ENCODE peak calls at places on chromosomes 13 and 19, in seven cellular contexts. E, W, Y, O, A, L and H are unnamed samples.

GRCh38 chr13:30892966-30893365 is 13.1 kb upstream of the MEDAG start:
- DNase-seq in L (peak; percentile 74), A (peak; percentile 77), Y (peak; percentile 74), O (no peak), E (no peak), W (no peak), H (peak; percentile 24)

GRCh38 chr13:36258831-36259230 is 38.8 kb downstream of the CCDC169 start:
- DNase-seq in E (no peak), A (no peak), O (no peak), L (no peak), Y (no peak), W (no peak), H (no peak)

GRCh38 chr19:5627395-5627904 is 4.6 kb downstream of the SAFB start:
- DNase-seq in L (peak; percentile 19), O (no peak), Y (peak; percentile 47), W (peak; percentile 43), A (no peak), E (no peak), H (peak; percentile 34)

GRCh38 chr13:37944476-37945442 is 75.2 kb upstream of the TRPC4 start:
- DNase-seq in L (peak; percentile 4), O (no peak), E (no peak), W (no peak), Y (peak; percentile 28), A (no peak), H (no peak)

GRCh38 chr13:32409561-32410440 is 18.1 kb downstream of the N4BP2L1 start:
- DNase-seq in E (no peak), L (peak; percentile 60), Y (peak; percentile 87), O (no peak), W (no peak), A (no peak), H (peak; percentile 70)

GRCh38 chr13:64471916-64472315 is 2758.2 kb downstream of the PCDH9 start:
- DNase-seq in O (no peak), A (peak; percentile 8), L (no peak), E (no peak), Y (peak; percentile 75), W (no peak), H (peak; percentile 11)

GRCh38 chr19:7917292-7918061 is 2.7 kb upstream of the SNAPC2 start:
- DNase-seq in Y (peak; percentile 56), E (no peak), A (no peak), W (peak; percentile 51), O (peak; percentile 49), L (peak; percentile 86), H (peak; percentile 80)

GRCh38 chr13:54402495-54402894 is 1373.9 kb downstream of the OLFM4 start:
- DNase-seq in L (no peak), W (no peak), O (no peak), E (no peak), A (no peak), Y (no peak), H (no peak)

GRCh38 chr13:98142427-98143156 is at the start of gene FARP1:
- DNase-seq in W (peak; percentile 42), A (peak; percentile 27), Y (peak; percentile 44), E (no peak), L (peak; percentile 94), O (peak; percentile 3), H (peak; percentile 87)

GRCh38 chr19:5149508-5149907 is 180.6 kb downstream of the KDM4B start:
- DNase-seq in W (no peak), E (no peak), Y (no peak), O (no peak), A (no peak), L (no peak), H (no peak)

GRCh38 chr19:28313633-28314032 is 899.3 kb downstream of the UQCRFS1 start:
- DNase-seq in L (no peak), E (no peak), A (no peak), W (no peak), Y (peak; percentile 77), O (no peak), H (no peak)

GRCh38 chr13:93505104-93505952 is 278.7 kb downstream of the GPC6 start:
- DNase-seq in A (no peak), L (no peak), W (no peak), Y (peak; percentile 3), E (no peak), O (no peak), H (peak; percentile 28)

GRCh38 chr13:66069570-66069969 is 1160.6 kb downstream of the PCDH9 start:
- DNase-seq in E (no peak), O (no peak), Y (peak; percentile 16), W (no peak), A (no peak), L (no peak), H (no peak)

GRCh38 chr13:44107357-44108121 is 227.8 kb downstream of the LACC1 start:
- DNase-seq in L (no peak), Y (no peak), O (no peak), E (no peak), W (no peak), A (no peak), H (no peak)

GRCh38 chr13:28531956-28532225 is 37.0 kb upstream of the FLT1 start:
- DNase-seq in A (no peak), E (no peak), Y (no peak), W (no peak), O (no peak), L (no peak), H (peak; percentile 47)

GRCh38 chr19:6070179-6071102 is 39.9 kb downstream of the RFX2 start:
- DNase-seq in O (no peak), A (no peak), E (no peak), L (no peak), Y (no peak), W (no peak), H (no peak)

GRCh38 chr13:110696776-110697175 is 9.1 kb downstream of the CARS2 start:
- DNase-seq in E (no peak), W (no peak), L (no peak), Y (no peak), O (no peak), A (no peak), H (no peak)

GRCh38 chr19:35049456-35049855 is 7.9 kb downstream of the HPN start:
- DNase-seq in W (no peak), O (no peak), L (no peak), A (no peak), Y (no peak), E (no peak), H (no peak)

GRCh38 chr13:62375653-62376052 is 960.0 kb upstream of the PCDH20 start:
- DNase-seq in Y (no peak), W (no peak), E (no peak), L (no peak), A (no peak), O (no peak), H (no peak)

GRCh38 chr19:35006342-35006998 is 6.3 kb downstream of the GRAMD1A start:
- DNase-seq in E (no peak), O (no peak), Y (peak; percentile 90), W (no peak), L (no peak), A (no peak), H (no peak)

GRCh38 chr19:50669319-50670101 is 20.3 kb downstream of the C19orf81 start:
- DNase-seq in A (no peak), E (no peak), O (peak; percentile 27), Y (peak; percentile 35), W (peak; percentile 49), L (no peak), H (peak; percentile 60)

GRCh38 chr13:102045713-102046112 is 356.1 kb downstream of the FGF14 start:
- DNase-seq in E (no peak), A (no peak), L (peak; percentile 54), Y (no peak), O (no peak), W (no peak), H (peak; percentile 65)

GRCh38 chr13:90362718-90363117 is 984.8 kb upstream of the MIR17HG start:
- DNase-seq in O (no peak), E (no peak), W (no peak), L (no peak), Y (peak; percentile 59), A (no peak), H (no peak)